ENCODE peak calls at places on chromosomes 5 and 9, in ten cellular contexts. F is endothelial cell, L is astrocyte of the cerebellum, W is GM10248, N is heart right ventricle, B is body of pancreas, D is DND-41, U is gastrocnemius medialis, G is RWPE1, J is AG09309. V is an unnamed sample.

GRCh38 chr9:129487658-129488483 is 133.0 kb downstream of the C9orf50 start:
- DNase-seq in B (peak), D (peak), G (no peak), L (no peak), W (no peak), U (no peak), J (no peak), F (no peak), N (peak), V (no peak)

GRCh38 chr5:10632110-10632903 is 68.4 kb downstream of the ANKRD33B start:
- DNase-seq in B (no peak), G (no peak), D (no peak), W (peak), F (no peak), U (no peak), N (no peak), J (no peak), L (peak), V (no peak)

GRCh38 chr5:15852217-15852616 is 327.4 kb downstream of the MARCHF11 start:
- DNase-seq in J (no peak), F (no peak), U (no peak), N (no peak), B (no peak), L (no peak), D (no peak), G (no peak), W (no peak), V (no peak)

GRCh38 chr5:163379298-163380155 is 57.9 kb upstream of the CCNG1 start:
- DNase-seq in L (peak), B (peak), G (peak), W (no peak), J (peak), N (no peak), F (no peak), U (no peak), D (no peak), V (no peak)

GRCh38 chr5:171648279-171648774 is 137.3 kb upstream of the SMIM23 start:
- DNase-seq in L (no peak), D (no peak), B (no peak), J (no peak), U (no peak), N (no peak), F (no peak), G (no peak), W (no peak), V (no peak)

GRCh38 chr9:36023260-36024048 is 13.3 kb upstream of the RECK start:
- DNase-seq in F (peak), U (peak), D (peak), W (peak), J (no peak), G (peak), B (peak), N (peak), L (peak), V (no peak)

GRCh38 chr5:109852371-109853160 is 162.8 kb downstream of the MAN2A1 start:
- DNase-seq in W (no peak), U (no peak), F (no peak), L (no peak), G (no peak), D (no peak), J (no peak), B (no peak), N (no peak), V (no peak)

GRCh38 chr9:16653491-16654407 is 216.7 kb downstream of the BNC2 start:
- DNase-seq in W (no peak), L (no peak), J (no peak), F (no peak), U (no peak), N (peak), D (no peak), B (no peak), G (no peak), V (no peak)

GRCh38 chr9:16869961-16870605 is 387 bp downstream of the BNC2 start:
- DNase-seq in F (no peak), D (peak), J (no peak), B (no peak), L (no peak), N (peak), W (no peak), G (no peak), U (no peak), V (no peak)

GRCh38 chr9:117796681-117797080 is 92.5 kb downstream of the TLR4 start:
- DNase-seq in D (no peak), U (no peak), W (no peak), G (no peak), N (no peak), F (no peak), B (no peak), J (peak), L (peak), V (no peak)

GRCh38 chr5:132425009-132425937 is 55.8 kb downstream of the SLC22A5 start:
- DNase-seq in U (no peak), D (peak), L (no peak), F (no peak), W (peak), G (peak), J (no peak), B (no peak), N (no peak), V (no peak)

GRCh38 chr9:101675341-101675740 is 63.1 kb downstream of the GRIN3A start:
- DNase-seq in D (no peak), N (no peak), U (no peak), F (no peak), B (no peak), G (no peak), J (no peak), W (no peak), L (no peak), V (no peak)

GRCh38 chr5:137195483-137195882 is 303.6 kb downstream of the SPOCK1 start:
- DNase-seq in N (no peak), F (no peak), D (no peak), W (no peak), J (no peak), L (no peak), G (peak), B (no peak), U (no peak), V (no peak)

GRCh38 chr5:35058395-35058794 is 10.6 kb upstream of the AGXT2 start:
- DNase-seq in F (no peak), L (no peak), U (no peak), G (no peak), W (no peak), B (no peak), N (no peak), D (no peak), J (no peak), V (no peak)

GRCh38 chr5:80782626-80783025 is 127.8 kb upstream of the DHFR start:
- DNase-seq in J (no peak), W (no peak), L (no peak), D (no peak), U (no peak), F (no peak), G (no peak), B (no peak), N (no peak), V (no peak)

GRCh38 chr5:129460121-129460950 is at the start of gene ADAMTS19:
- DNase-seq in B (peak), W (peak), N (no peak), G (peak), L (no peak), F (peak), D (no peak), J (no peak), U (no peak), V (no peak)

GRCh38 chr9:75504721-75505120 is 385.8 kb upstream of the PCSK5 start:
- DNase-seq in N (no peak), D (no peak), L (no peak), J (no peak), W (no peak), G (no peak), B (no peak), F (no peak), U (no peak), V (no peak)

DNA sequence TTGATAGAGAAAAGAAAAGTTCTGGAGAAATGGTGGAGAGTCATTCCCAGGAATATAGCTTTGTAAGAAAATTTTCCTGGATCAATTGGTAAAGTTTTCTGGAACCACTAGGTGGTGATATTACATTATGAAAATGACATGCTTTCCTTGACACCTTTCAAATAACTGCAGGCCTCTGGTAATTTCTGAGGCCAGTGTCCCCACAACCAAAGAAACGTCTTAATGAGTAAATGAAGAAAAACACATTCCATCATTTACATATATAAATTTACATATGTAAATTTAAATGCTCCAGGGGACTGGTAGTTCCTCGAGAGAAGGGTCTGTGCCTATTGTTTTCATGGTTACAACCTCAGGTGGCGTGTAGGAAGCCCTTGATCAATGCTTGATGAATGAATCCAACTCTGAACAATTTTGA is 17.2 kb upstream of the RGS3 start:
- DNase-seq in B (no peak), D (no peak), J (no peak), W (peak), F (no peak), N (no peak), L (peak), U (no peak), G (peak), V (no peak)
- TF ChIP-seq CTCF in B (peak), D (peak), J (peak), W (peak), F (peak), N (peak), L (peak), U (peak), G (peak), V (peak)

DNA sequence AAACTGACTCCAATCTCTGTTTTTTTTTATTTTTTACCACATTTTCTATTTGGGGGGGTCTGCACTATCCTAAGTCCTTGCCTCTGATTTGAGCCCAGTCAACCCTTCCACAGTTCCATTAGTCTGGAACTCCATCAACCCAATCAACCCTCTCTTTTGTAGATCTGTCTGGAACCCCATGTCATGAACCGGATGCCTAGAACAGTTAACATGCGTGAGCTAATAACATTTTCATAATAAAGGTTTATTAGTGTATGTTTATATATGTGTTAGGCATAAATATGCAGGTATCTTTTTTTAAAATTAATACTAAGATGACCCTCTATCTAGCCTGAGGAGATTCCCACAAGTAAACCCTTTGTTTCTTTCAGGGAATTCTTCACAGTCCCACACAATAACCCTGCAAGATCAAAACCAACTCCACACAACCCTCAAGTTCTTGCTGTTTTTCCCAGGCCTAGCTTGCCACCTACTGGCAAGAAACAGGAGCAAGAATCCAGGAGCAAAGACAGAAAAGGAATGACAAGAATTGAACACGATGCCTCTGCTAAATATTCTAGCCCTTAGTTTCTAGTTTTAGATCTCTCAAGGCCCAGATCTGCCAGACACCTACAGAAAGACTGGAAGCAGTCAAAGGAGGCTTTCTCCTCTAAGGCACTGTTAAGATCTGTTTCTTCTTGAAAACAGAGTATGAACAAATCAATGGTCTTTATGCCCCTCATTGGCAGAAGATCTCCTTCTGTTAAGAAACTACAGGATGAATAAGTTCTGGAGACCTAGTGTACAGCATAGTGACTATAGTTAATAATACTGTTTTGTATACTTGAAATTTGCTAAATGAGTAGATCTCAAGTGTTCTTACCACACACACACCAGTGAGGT is 100.4 kb downstream of the TRIM36 start:
- DNase-seq in W (no peak), G (peak), U (no peak), J (peak), N (peak), B (peak), L (peak), D (peak), F (peak), V (no peak)
- TF ChIP-seq CTCF in W (peak), G (peak), U (peak), J (peak), N (peak), B (peak), L (peak), D (peak), F (peak), V (peak)

GRCh38 chr5:152599096-152599495 is 194.0 kb upstream of the NMUR2 start:
- DNase-seq in D (no peak), U (no peak), N (no peak), J (no peak), B (no peak), W (no peak), G (no peak), L (no peak), F (no peak), V (no peak)

GRCh38 chr5:152592416-152592815 is 187.3 kb upstream of the NMUR2 start:
- DNase-seq in D (no peak), L (no peak), W (no peak), N (no peak), B (no peak), U (no peak), F (no peak), G (peak), J (no peak), V (no peak)

GRCh38 chr5:152595327-152595890 is 190.3 kb upstream of the NMUR2 start:
- DNase-seq in B (no peak), G (no peak), W (no peak), D (no peak), U (no peak), N (no peak), L (peak), F (no peak), J (no peak), V (no peak)

DNA sequence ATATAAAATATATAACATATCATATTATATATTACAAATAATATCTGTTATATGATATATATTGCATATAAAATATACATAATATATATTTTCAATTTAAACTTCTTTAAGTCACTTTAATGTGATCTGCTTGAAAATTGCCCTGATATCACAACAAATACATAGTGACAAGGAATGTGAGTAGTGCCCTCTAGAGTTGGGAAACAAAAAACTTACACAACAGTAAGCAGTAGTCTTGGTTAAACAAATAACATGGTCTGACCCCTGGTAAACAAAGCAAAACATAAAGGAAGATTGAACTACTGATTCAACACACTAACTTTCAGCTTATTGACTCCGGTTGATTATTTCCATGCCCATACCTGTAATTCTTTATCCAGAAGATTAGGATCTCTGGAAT is 188.3 kb upstream of the NMUR2 start:
- DNase-seq in W (no peak), L (no peak), G (peak), N (no peak), F (no peak), U (no peak), J (no peak), B (no peak), D (no peak), V (no peak)
- TF ChIP-seq CTCF in W (no peak), L (no peak), G (no peak), N (no peak), F (no peak), U (no peak), J (no peak), B (no peak), D (peak), V (no peak)

DNA sequence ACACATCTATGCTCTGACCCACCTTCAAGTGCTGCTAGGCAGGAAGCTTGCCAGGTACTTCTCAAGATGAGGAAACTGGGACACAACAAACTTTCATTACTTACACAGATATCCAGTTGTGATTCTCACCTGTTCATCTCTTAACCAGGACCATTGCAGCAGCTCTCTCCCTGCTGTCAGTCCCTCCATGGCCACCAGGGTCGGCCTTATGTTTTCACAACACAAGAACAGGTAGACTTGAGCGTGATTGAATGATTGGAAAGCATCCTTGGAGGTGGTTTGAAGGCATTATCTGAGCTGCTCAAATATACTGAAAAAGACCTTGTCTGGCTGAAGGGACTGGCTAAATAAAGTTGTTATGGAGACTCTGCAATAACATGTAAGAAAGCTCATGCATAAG is 94.4 kb downstream of the MTREX start:
- DNase-seq in L (no peak), J (no peak), G (no peak), N (no peak), B (no peak), U (no peak), D (no peak), F (no peak), W (no peak), V (no peak)
- TF ChIP-seq CTCF in L (peak), J (no peak), G (no peak), N (no peak), B (no peak), U (no peak), D (peak), F (peak), W (no peak), V (no peak)

DNA sequence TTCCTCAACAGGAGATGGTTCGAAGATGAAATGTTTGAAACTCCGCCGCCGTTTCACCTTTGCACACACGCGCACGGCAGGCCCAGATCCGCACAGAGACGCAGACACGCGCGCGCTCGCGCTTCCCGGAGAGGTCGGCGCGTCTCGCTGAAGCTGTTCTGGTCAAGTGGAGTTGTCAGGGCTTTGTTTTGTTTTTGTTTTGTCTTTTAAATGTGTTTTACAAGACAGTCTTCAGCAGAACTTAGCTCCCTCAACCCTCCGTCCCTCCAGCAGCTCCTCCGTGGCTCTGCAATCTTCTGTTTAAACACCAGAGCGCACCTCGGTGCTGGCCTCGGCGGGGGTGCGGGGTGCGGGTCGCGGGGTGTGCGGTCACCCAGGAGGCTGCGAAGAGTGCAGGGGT is 5.3 kb upstream of the IRX2 start:
- DNase-seq in U (no peak), J (no peak), G (no peak), N (no peak), L (no peak), B (no peak), D (no peak), W (no peak), F (no peak), V (peak)
- TF ChIP-seq CTCF in U (no peak), J (no peak), G (no peak), N (no peak), L (no peak), B (no peak), D (no peak), W (no peak), F (no peak), V (no peak)

GRCh38 chr5:143010335-143010734 is 240.2 kb downstream of the ARHGAP26 start:
- DNase-seq in J (no peak), F (no peak), L (no peak), D (no peak), U (no peak), N (no peak), G (no peak), B (no peak), W (no peak), V (no peak)

GRCh38 chr5:143008032-143008431 is 237.9 kb downstream of the ARHGAP26 start:
- DNase-seq in U (no peak), G (no peak), D (no peak), J (no peak), W (no peak), L (no peak), B (no peak), N (no peak), F (no peak), V (no peak)

GRCh38 chr5:143006511-143006910 is 236.3 kb downstream of the ARHGAP26 start:
- DNase-seq in L (no peak), F (no peak), D (no peak), U (peak), N (no peak), J (no peak), G (no peak), W (no peak), B (no peak), V (no peak)

GRCh38 chr5:143011621-143012020 is 241.4 kb downstream of the ARHGAP26 start:
- DNase-seq in B (no peak), U (no peak), G (no peak), D (no peak), N (no peak), W (no peak), F (no peak), J (no peak), L (peak), V (no peak)

DNA sequence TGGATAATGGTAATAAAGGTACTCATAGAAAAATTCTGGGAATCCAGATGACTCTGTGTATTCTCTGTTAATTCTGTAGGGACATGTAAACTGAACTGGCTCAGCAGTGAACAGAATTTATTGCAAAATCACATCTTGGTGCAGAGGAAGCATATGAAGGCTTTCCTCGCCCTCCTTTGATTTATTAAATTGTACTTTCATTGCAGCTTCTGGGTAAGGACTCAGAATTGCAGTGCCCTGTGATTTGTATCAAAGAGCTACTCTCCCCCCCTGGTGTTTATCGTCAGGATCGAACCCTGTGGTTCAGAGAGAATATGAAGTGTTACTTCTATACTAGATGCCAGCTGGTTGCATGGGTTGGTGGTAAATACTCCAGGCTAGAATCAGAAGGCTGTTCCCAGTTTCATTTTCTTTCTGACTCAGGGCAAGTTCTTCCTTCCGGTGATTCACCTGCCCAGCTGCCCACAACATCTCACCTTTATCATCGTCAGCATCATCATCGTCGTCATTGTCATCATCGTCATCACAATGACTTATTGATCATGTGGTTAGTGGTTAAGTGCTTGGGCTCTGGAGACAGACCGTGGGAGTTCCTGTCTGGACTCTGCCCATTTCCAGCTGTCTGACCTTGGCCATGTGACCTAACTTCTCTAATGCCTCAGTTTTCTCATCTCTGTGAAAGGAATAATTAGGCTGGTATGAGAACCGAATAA is 238.8 kb downstream of the ARHGAP26 start:
- DNase-seq in N (peak), J (peak), W (peak), L (peak), D (peak), U (no peak), F (no peak), G (peak), B (peak), V (no peak)
- TF ChIP-seq CTCF in N (no peak), J (peak), W (peak), L (no peak), D (peak), U (no peak), F (no peak), G (no peak), B (no peak), V (no peak)

GRCh38 chr9:96025995-96026572 is 150.6 kb downstream of the ERCC6L2 start:
- DNase-seq in D (no peak), U (no peak), W (peak), J (no peak), B (no peak), N (no peak), L (no peak), F (peak), G (no peak), V (no peak)
- TF ChIP-seq CTCF in D (no peak), U (no peak), W (peak), J (no peak), B (no peak), N (no peak), L (peak), F (peak), G (no peak), V (no peak)

GRCh38 chr9:135613946-135614805 is 25.2 kb downstream of the GLT6D1 start:
- DNase-seq in N (no peak), W (no peak), D (no peak), J (no peak), F (no peak), L (no peak), G (no peak), U (no peak), B (no peak), V (no peak)
- TF ChIP-seq CTCF in N (no peak), W (no peak), D (no peak), J (no peak), F (no peak), L (no peak), G (no peak), U (no peak), B (no peak), V (no peak)